ENCODE peak calls at places on chromosomes 12 and 14, in eight cellular contexts. B, Z, Q, P, K, F, S and Y are unnamed samples.
A peak's percentile ranks its signal among the peaks of the same experiment; 100 is the strongest.

GRCh38 chr14:64812412-64812811 is 67.3 kb downstream of the SPTB start:
- DNase-seq in B (peak; percentile 49), Z (peak; percentile 84), Q (no peak), P (no peak), K (no peak), F (no peak), S (no peak), Y (no peak)

GRCh38 chr12:104669851-104670337 is 213.1 kb downstream of the CHST11 start:
- DNase-seq in B (no peak), Z (no peak), Q (peak; percentile 40), P (no peak), K (peak; percentile 66), F (peak; percentile 67), S (no peak), Y (no peak)

GRCh38 chr14:37230551-37231194 is 32.9 kb downstream of the MIPOL1 start:
- DNase-seq in B (peak; percentile 32), Z (no peak), Q (peak; percentile 23), P (peak; percentile 70), K (peak; percentile 57), F (peak; percentile 81), S (no peak), Y (peak; percentile 3)

GRCh38 chr14:47442206-47442605 is 233.2 kb downstream of the MDGA2 start:
- DNase-seq in B (peak; percentile 56), Z (no peak), Q (no peak), P (peak; percentile 52), K (peak; percentile 73), F (peak; percentile 1), S (no peak), Y (no peak)

GRCh38 chr12:52836042-52836466 is 1.9 kb upstream of the KRT79 start:
- DNase-seq in B (no peak), Z (no peak), Q (no peak), P (no peak), K (peak; percentile 85), F (peak; percentile 73), S (no peak), Y (no peak)

GRCh38 chr12:120940799-120941198 is 36.6 kb upstream of the SPPL3 start:
- DNase-seq in B (no peak), Z (no peak), Q (peak; percentile 8), P (peak; percentile 29), K (peak; percentile 33), F (peak; percentile 39), S (no peak), Y (no peak)

GRCh38 chr14:24409217-24409616 is 10.4 kb downstream of the NYNRIN start:
- DNase-seq in B (no peak), Z (no peak), Q (no peak), P (no peak), K (no peak), F (no peak), S (no peak), Y (no peak)

GRCh38 chr12:49564241-49565118 is 3.5 kb downstream of the MCRS1 start:
- DNase-seq in B (no peak), Z (no peak), Q (no peak), P (no peak), K (no peak), F (no peak), S (no peak), Y (no peak)

GRCh38 chr14:67268456-67269115 is 27.4 kb downstream of the PALS1 start:
- DNase-seq in B (peak; percentile 32), Z (no peak), Q (no peak), P (no peak), K (peak; percentile 43), F (peak; percentile 51), S (no peak), Y (no peak)

GRCh38 chr14:51517116-51517515 is 134.6 kb upstream of the FRMD6 start:
- DNase-seq in B (no peak), Z (no peak), Q (no peak), P (no peak), K (no peak), F (no peak), S (no peak), Y (no peak)

GRCh38 chr12:81627336-81628189 is 131.6 kb downstream of the PPFIA2 start:
- DNase-seq in B (peak; percentile 34), Z (no peak), Q (peak; percentile 9), P (peak; percentile 65), K (peak; percentile 51), F (peak; percentile 70), S (no peak), Y (no peak)

GRCh38 chr12:3129301-3130052 is 52.3 kb downstream of the TSPAN9 start:
- DNase-seq in B (no peak), Z (no peak), Q (no peak), P (no peak), K (peak; percentile 94), F (peak; percentile 84), S (no peak), Y (no peak)

GRCh38 chr14:65487783-65488578 is 75.5 kb downstream of the FUT8 start:
- DNase-seq in B (no peak), Z (no peak), Q (no peak), P (no peak), K (no peak), F (no peak), S (no peak), Y (no peak)

GRCh38 chr12:19273482-19274330 is 144.2 kb downstream of the PLEKHA5 start:
- DNase-seq in B (peak; percentile 95), Z (peak; percentile 36), Q (peak; percentile 96), P (peak; percentile 79), K (peak; percentile 99), F (peak; percentile 98), S (no peak), Y (peak; percentile 51)

GRCh38 chr14:95255013-95255412 is 64.7 kb downstream of the CLMN start:
- DNase-seq in B (no peak), Z (no peak), Q (no peak), P (no peak), K (no peak), F (no peak), S (no peak), Y (no peak)

GRCh38 chr14:105334383-105335230 is 20.1 kb downstream of the PACS2 start:
- DNase-seq in B (no peak), Z (no peak), Q (no peak), P (no peak), K (no peak), F (no peak), S (no peak), Y (no peak)

GRCh38 chr14:102140027-102140749 is 491 bp downstream of the WDR20 start:
- DNase-seq in B (peak; percentile 17), Z (peak; percentile 18), Q (peak; percentile 39), P (peak; percentile 16), K (peak; percentile 29), F (peak; percentile 20), S (no peak), Y (peak; percentile 19)

GRCh38 chr12:386651-387050 is 2.5 kb downstream of the KDM5A start:
- DNase-seq in B (peak; percentile 40), Z (no peak), Q (no peak), P (no peak), K (peak; percentile 73), F (peak; percentile 42), S (no peak), Y (no peak)

GRCh38 chr12:109877504-109878246 is 2.7 kb downstream of the GLTP start:
- DNase-seq in B (no peak), Z (no peak), Q (no peak), P (no peak), K (no peak), F (no peak), S (no peak), Y (no peak)
- H3K27ac ChIP-seq in B (no peak overlapping the region), Z (no peak overlapping the region), Q (no peak overlapping the region), P (no peak overlapping the region), K (no peak overlapping the region), F (no peak overlapping the region), S (peak overlapping the region; percentile 1), Y (no peak overlapping the region)

GRCh38 chr12:12976366-12976765 is 23.7 kb downstream of the HEBP1 start:
- DNase-seq in B (peak; percentile 90), Z (no peak), Q (peak; percentile 63), P (peak; percentile 81), K (peak; percentile 97), F (peak; percentile 91), S (no peak), Y (no peak)
- H3K4me1 ChIP-seq in B (peaks cover 4% of the 10 kb centered on the region), Z (no peaks in the 10 kb centered on the region), Q (no peaks in the 10 kb centered on the region), P (peaks cover 53% of the 10 kb centered on the region), K (peaks cover 41% of the 10 kb centered on the region), F (peaks cover 8% of the 10 kb centered on the region), S (peaks cover 48% of the 10 kb centered on the region), Y (no peaks in the 10 kb centered on the region)

DNA sequence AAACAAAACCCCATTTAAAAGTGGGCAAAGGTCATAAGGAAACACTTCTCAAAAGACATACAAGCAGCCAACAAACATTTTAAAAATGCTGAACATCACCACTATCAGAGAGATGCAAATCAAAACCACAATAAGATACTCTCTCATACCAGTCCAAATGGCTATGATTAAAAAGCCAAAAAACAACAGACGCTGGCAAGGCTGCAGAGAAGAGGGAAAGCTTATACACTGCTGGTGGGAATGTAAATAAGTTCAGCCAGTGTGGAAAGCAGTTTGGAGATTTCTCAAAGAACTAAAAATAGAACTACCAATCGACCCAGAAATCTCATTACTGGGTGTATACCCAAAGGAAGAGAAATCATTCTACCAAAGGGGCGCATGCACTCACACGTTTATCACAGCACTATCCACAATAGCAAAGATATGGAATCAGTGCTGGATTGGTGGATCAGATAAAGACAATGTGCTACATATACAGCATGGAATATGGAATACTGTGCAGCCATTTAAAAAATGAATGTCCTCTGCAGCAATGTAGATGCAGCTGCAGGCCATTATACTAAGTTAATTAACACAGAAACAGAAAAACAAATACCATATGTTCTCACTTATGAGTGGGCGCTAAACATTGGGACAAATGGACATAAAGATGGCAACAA is 102.1 kb upstream of the DAAM1 start:
- DNase-seq in B (no peak), Z (no peak), Q (no peak), P (no peak), K (peak; percentile 77), F (peak; percentile 46), S (no peak), Y (no peak)
- H3K27ac ChIP-seq in B (no peak overlapping the region), Z (no peak overlapping the region), Q (no peak overlapping the region), P (no peak overlapping the region), K (no peak overlapping the region), F (no peak overlapping the region), S (no peak overlapping the region), Y (no peak overlapping the region)

GRCh38 chr12:109261939-109262338 is 47.1 kb downstream of the FOXN4 start:
- DNase-seq in B (no peak), Z (no peak), Q (no peak), P (no peak), K (no peak), F (no peak), S (no peak), Y (no peak)

GRCh38 chr12:109261087-109261486 is 48.0 kb downstream of the FOXN4 start:
- DNase-seq in B (no peak), Z (no peak), Q (no peak), P (no peak), K (no peak), F (no peak), S (no peak), Y (no peak)

GRCh38 chr12:109264943-109265650 is 44.0 kb downstream of the FOXN4 start:
- DNase-seq in B (no peak), Z (peak; percentile 40), Q (peak; percentile 9), P (no peak), K (no peak), F (no peak), S (no peak), Y (no peak)

GRCh38 chr12:109264095-109264942 is 44.8 kb downstream of the FOXN4 start:
- DNase-seq in B (peak; percentile 28), Z (peak; percentile 68), Q (peak; percentile 80), P (peak; percentile 78), K (peak; percentile 45), F (peak; percentile 78), S (peak; percentile 54), Y (no peak)

DNA sequence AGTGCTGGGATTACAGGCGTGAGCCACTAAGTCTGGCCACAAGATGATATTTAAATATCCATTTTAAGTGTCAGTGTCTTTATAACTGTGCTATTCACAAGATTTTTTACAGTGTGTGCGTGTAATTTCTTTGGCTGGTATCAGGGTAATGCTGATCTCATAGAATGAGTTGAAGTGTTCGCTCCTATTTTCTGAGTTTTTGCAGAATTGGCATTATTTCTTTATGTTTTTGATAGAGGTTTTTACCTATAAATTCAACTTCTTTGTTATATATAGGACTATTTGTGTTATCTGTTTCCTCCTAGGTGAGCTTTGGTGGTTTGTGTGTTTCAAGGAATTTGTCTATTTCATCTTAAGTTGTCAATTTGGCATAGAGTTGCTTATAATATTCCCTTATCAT is 45.6 kb downstream of the FOXN4 start:
- DNase-seq in B (no peak), Z (no peak), Q (no peak), P (no peak), K (no peak), F (no peak), S (no peak), Y (no peak)
- H3K4me1 ChIP-seq in B (no peaks in the 10 kb centered on the region), Z (no peaks in the 10 kb centered on the region), Q (no peaks in the 10 kb centered on the region), P (no peaks in the 10 kb centered on the region), K (no peaks in the 10 kb centered on the region), F (no peaks in the 10 kb centered on the region), S (no peaks in the 10 kb centered on the region), Y (no peaks in the 10 kb centered on the region)